ENCODE peak calls at places on chromosomes 6 and 20, in ten cellular contexts. Q, C, N, Y, U, T, J, K, P and Z are unnamed samples.

GRCh38 chr6:26554669-26555504 is 16.7 kb downstream of the HMGN4 start:
- DNase-seq in Q (peak; percentile 85), C (no peak), N (no peak), Y (no peak), U (peak; percentile 88), T (no peak), J (no peak), K (no peak), P (peak; percentile 49), Z (no peak)

GRCh38 chr6:125170376-125170775 is 16.8 kb downstream of the TPD52L1 start:
- DNase-seq in Q (no peak), C (no peak), N (peak; percentile 67), Y (no peak), U (peak; percentile 7), T (no peak), J (no peak), K (no peak), P (no peak), Z (no peak)

GRCh38 chr20:40945754-40946451 is 82.7 kb upstream of the TOP1 start:
- DNase-seq in Q (peak; percentile 18), C (no peak), N (peak; percentile 80), Y (peak; percentile 78), U (peak; percentile 72), T (peak; percentile 77), J (peak; percentile 73), K (no peak), P (no peak), Z (peak; percentile 27)

GRCh38 chr6:39312912-39313525 is 1.2 kb downstream of the KCNK17 start:
- DNase-seq in Q (no peak), C (no peak), N (no peak), Y (no peak), U (no peak), T (no peak), J (no peak), K (no peak), P (no peak), Z (no peak)

GRCh38 chr6:134114918-134115714 is 62.7 kb upstream of the SLC2A12 start:
- DNase-seq in Q (no peak), C (no peak), N (no peak), Y (peak; percentile 43), U (no peak), T (no peak), J (no peak), K (no peak), P (no peak), Z (no peak)

GRCh38 chr6:32522302-32523047 is 7.6 kb downstream of the HLA-DRB5 start:
- DNase-seq in Q (no peak), C (no peak), N (no peak), Y (no peak), U (no peak), T (no peak), J (no peak), K (no peak), P (no peak), Z (no peak)

GRCh38 chr6:40695750-40696415 is 108.7 kb upstream of the LRFN2 start:
- DNase-seq in Q (no peak), C (no peak), N (no peak), Y (no peak), U (no peak), T (no peak), J (no peak), K (no peak), P (no peak), Z (no peak)

GRCh38 chr6:134529921-134530320 is 212.0 kb upstream of the SGK1 start:
- DNase-seq in Q (no peak), C (no peak), N (peak; percentile 26), Y (no peak), U (no peak), T (no peak), J (peak; percentile 38), K (no peak), P (no peak), Z (no peak)

GRCh38 chr6:6942826-6943225 is 164.9 kb upstream of the RREB1 start:
- DNase-seq in Q (peak; percentile 19), C (peak; percentile 62), N (peak; percentile 77), Y (no peak), U (no peak), T (peak; percentile 35), J (no peak), K (peak; percentile 11), P (no peak), Z (peak; percentile 62)

GRCh38 chr20:33761698-33762250 is 30.0 kb downstream of the ZNF341 start:
- DNase-seq in Q (no peak), C (no peak), N (no peak), Y (no peak), U (no peak), T (no peak), J (no peak), K (no peak), P (no peak), Z (no peak)

GRCh38 chr6:163724196-163724595 is 309.7 kb downstream of the QKI start:
- DNase-seq in Q (no peak), C (no peak), N (no peak), Y (no peak), U (no peak), T (no peak), J (no peak), K (no peak), P (no peak), Z (no peak)

GRCh38 chr20:10521068-10521834 is 86.1 kb downstream of the SLX4IP start:
- DNase-seq in Q (no peak), C (no peak), N (peak; percentile 67), Y (no peak), U (no peak), T (no peak), J (peak; percentile 68), K (no peak), P (no peak), Z (no peak)

GRCh38 chr6:20542927-20543602 is 8.8 kb downstream of the CDKAL1 start:
- DNase-seq in Q (no peak), C (peak; percentile 64), N (peak; percentile 5), Y (no peak), U (no peak), T (no peak), J (no peak), K (peak; percentile 85), P (no peak), Z (no peak)